ENCODE peak calls at places on chromosomes 7 and 10, in eight cellular contexts. D is heart left ventricle; R is CD4-positive, alpha-beta memory T cell; G is left ventricle myocardium superior; S is stimulated activated CD4-positive, alpha-beta T cell treated with anti-CD3 and anti-CD28 coated beads, Interleukin-1b, Interleukin-23, amount 100 ng/mL, for 1 hour; M is heart right ventricle; H is B cell; O is NCI-H2107. N is an unnamed sample.

GRCh38 chr7:10797157-10797556 is 176.5 kb upstream of the PHF14 start:
- DNase-seq in M (no peak), H (no peak), O (no peak), D (no peak), G (no peak), R (no peak), S (no peak), N (no peak)

GRCh38 chr7:77665161-77665560 is 31.1 kb upstream of the RSBN1L start:
- DNase-seq in R (no peak), D (no peak), M (no peak), O (no peak), H (no peak), G (no peak), S (no peak), N (no peak)

GRCh38 chr10:90589825-90590224 is 268.0 kb downstream of the HTR7 start:
- DNase-seq in H (no peak), D (no peak), O (no peak), G (no peak), S (no peak), R (no peak), M (no peak), N (no peak)

GRCh38 chr10:1033601-1034000 is 7.9 kb upstream of the IDI2 start:
- DNase-seq in G (no peak), M (no peak), R (no peak), H (no peak), S (no peak), D (no peak), O (no peak), N (no peak)

GRCh38 chr10:76115471-76116155 is 684.2 kb downstream of the LRMDA start:
- DNase-seq in G (no peak), O (no peak), M (no peak), D (no peak), S (no peak), H (no peak), R (no peak), N (no peak)

GRCh38 chr10:13390604-13391522 is 42.8 kb upstream of the SEPHS1 start:
- DNase-seq in R (no peak), M (peak), D (peak), H (no peak), G (no peak), O (no peak), S (no peak), N (peak)

GRCh38 chr10:110802090-110802489 is 69.6 kb upstream of the PDCD4 start:
- DNase-seq in O (no peak), M (no peak), H (no peak), S (no peak), R (no peak), D (no peak), G (no peak), N (no peak)

GRCh38 chr10:114709966-114710365 is 51.9 kb upstream of the ABLIM1 start:
- DNase-seq in M (no peak), H (no peak), G (no peak), R (no peak), O (no peak), S (no peak), D (no peak), N (no peak)

GRCh38 chr10:61750943-61751471 is 88.3 kb downstream of the CABCOCO1 start:
- DNase-seq in S (peak), O (no peak), H (peak), G (peak), M (peak), D (peak), R (peak), N (peak)

GRCh38 chr10:100209303-100209702 is 20.1 kb downstream of the CHUK start:
- DNase-seq in S (no peak), D (no peak), O (no peak), G (no peak), R (no peak), M (no peak), H (no peak), N (no peak)

GRCh38 chr7:2104107-2104710 is 128.5 kb downstream of the MAD1L1 start:
- DNase-seq in O (no peak), G (peak), R (peak), M (peak), D (peak), S (no peak), H (peak), N (peak)

GRCh38 chr7:47873767-47874166 is 74.5 kb downstream of the PKD1L1 start:
- DNase-seq in H (no peak), R (no peak), D (no peak), O (no peak), G (no peak), M (no peak), S (no peak), N (no peak)

GRCh38 chr10:61708841-61709240 is 46.1 kb downstream of the CABCOCO1 start:
- DNase-seq in O (no peak), D (no peak), G (no peak), H (no peak), S (no peak), M (no peak), R (no peak), N (no peak)

N was measured in H9.